ENCODE peak calls at places on chromosome 11, in nine cellular contexts. V is skeletal muscle cell, W is GM23338, Z is mesendoderm, K is iPS DF 6.9, X is HFF-Myc, A is heart left ventricle, I is brain microvascular endothelial cell, F is AG09309. E is an unnamed sample.

GRCh38 chr11:59180168-59180567 is 8.2 kb downstream of the DTX4 start:
- DNase-seq in V (no peak), X (no peak), A (no peak), Z (no peak), K (no peak), F (no peak), W (no peak), I (no peak), E (no peak)

GRCh38 chr11:128867277-128867676 is at the start of gene KCNJ1:
- DNase-seq in F (no peak), K (no peak), I (no peak), Z (no peak), W (no peak), A (no peak), X (no peak), V (no peak), E (no peak)

GRCh38 chr11:58771458-58771855 is 39.7 kb upstream of the GLYAT start:
- DNase-seq in W (no peak), X (no peak), F (no peak), K (no peak), I (no peak), A (no peak), V (no peak), Z (peak; percentile 35), E (no peak)

GRCh38 chr11:72301486-72301885 is 57.5 kb upstream of the PHOX2A start:
- DNase-seq in W (no peak), Z (no peak), I (no peak), V (no peak), K (no peak), A (no peak), F (no peak), X (no peak), E (no peak)

GRCh38 chr11:11382858-11383532 is 29.9 kb upstream of the CSNK2A3 start:
- DNase-seq in W (no peak), F (no peak), K (no peak), V (no peak), X (no peak), Z (no peak), I (no peak), A (no peak), E (no peak)

GRCh38 chr11:110152199-110152598 is 59.0 kb downstream of the ZC3H12C start:
- DNase-seq in W (no peak), I (no peak), K (no peak), F (no peak), X (no peak), V (no peak), A (no peak), Z (no peak), E (no peak)

GRCh38 chr11:61004037-61004641 is 32.7 kb downstream of the CD6 start:
- DNase-seq in F (no peak), W (no peak), A (no peak), X (no peak), K (no peak), Z (no peak), V (peak; percentile 32), I (peak; percentile 32), E (no peak)

GRCh38 chr11:92865352-92865751 is 104.1 kb upstream of the MTNR1B start:
- DNase-seq in F (peak; percentile 11), V (no peak), I (peak; percentile 43), K (no peak), W (no peak), A (no peak), X (no peak), Z (no peak), E (no peak)

GRCh38 chr11:2420502-2421225 is 20.1 kb downstream of the TSSC4 start:
- DNase-seq in A (peak; percentile 71), X (no peak), V (peak; percentile 17), F (no peak), K (peak; percentile 68), W (peak; percentile 94), I (peak; percentile 17), Z (peak; percentile 81), E (peak; percentile 80)

GRCh38 chr11:127059286-127060200 is 59.0 kb upstream of the KIRREL3 start:
- DNase-seq in K (no peak), V (no peak), F (no peak), A (no peak), I (no peak), W (no peak), Z (no peak), X (no peak), E (no peak)

GRCh38 chr11:61009392-61010275 is 38.2 kb downstream of the CD6 start:
- DNase-seq in I (no peak), X (no peak), V (no peak), A (no peak), K (no peak), W (no peak), Z (no peak), F (no peak), E (no peak)

DNA sequence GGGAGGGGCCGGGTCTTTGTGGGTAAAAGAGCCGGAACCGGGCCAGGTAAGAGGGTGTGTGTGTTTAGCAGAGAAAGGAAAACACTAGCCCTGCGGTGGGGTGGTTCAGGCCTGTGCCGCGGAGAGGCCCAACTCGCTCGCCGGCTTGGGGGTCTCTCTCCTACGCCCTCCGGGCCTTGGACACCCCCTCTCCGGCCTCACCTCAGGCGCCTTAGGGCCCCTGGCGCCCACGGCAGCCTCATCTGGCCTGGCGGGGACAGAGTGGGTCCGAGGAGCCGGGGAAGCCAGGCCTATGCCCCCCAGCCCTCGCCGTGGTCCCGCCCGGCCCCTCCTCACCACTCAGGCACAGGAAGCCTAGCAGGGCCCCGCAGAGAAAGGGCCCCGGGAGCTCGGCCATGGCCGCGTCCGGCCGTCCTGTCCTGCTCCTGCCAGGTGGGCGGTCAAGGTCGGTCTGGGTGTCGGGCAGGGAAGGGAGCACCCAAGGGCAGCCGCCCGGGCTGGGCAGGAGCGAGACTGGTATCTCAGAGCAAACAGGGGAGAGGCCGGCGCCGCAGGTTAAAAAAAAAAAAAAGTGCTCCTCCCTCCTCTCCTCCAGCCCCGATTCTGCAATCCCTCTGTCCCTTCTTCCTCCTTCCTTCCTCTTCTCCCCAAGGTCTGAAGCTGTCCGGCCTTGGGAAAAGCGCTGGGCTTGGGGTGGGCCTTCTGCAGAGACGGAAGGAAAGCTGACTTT is at the start of gene VSIG2:
- DNase-seq in Z (no peak), I (no peak), V (no peak), W (no peak), X (no peak), A (no peak), K (no peak), F (no peak), E (no peak)
- H3K4me3 ChIP-seq in Z (no peak within 1 kb of the TSS), I (no peak within 1 kb of the TSS), V (no peak within 1 kb of the TSS), W (peak within 1 kb of the TSS; percentile 58), X (no peak within 1 kb of the TSS), A (no peak within 1 kb of the TSS), K (peak within 1 kb of the TSS; percentile 39), F (no peak within 1 kb of the TSS), E (no peak within 1 kb of the TSS)

GRCh38 chr11:74011360-74012071 is 2.6 kb upstream of the UCP3 start:
- DNase-seq in W (no peak), Z (no peak), V (peak; percentile 39), K (no peak), F (no peak), I (peak; percentile 73), A (no peak), X (no peak), E (no peak)
- H3K4me3 ChIP-seq in W (no peak overlapping the region), Z (no peak overlapping the region), V (no peak overlapping the region), K (no peak overlapping the region), F (no peak overlapping the region), I (no peak overlapping the region), A (no peak overlapping the region), X (no peak overlapping the region), E (no peak overlapping the region)

GRCh38 chr11:68329993-68330699 is 17.8 kb downstream of the LRP5 start:
- DNase-seq in I (peak; percentile 11), X (no peak), W (peak; percentile 39), Z (no peak), A (no peak), K (no peak), V (no peak), F (no peak), E (peak; percentile 81)
- H3K4me3 ChIP-seq in I (no peak overlapping the region), X (no peak overlapping the region), W (peak overlapping the region; percentile 38), Z (no peak overlapping the region), A (no peak overlapping the region), K (no peak overlapping the region), V (no peak overlapping the region), F (no peak overlapping the region), E (peak overlapping the region; percentile 31)

GRCh38 chr11:47861762-47862161 is 13.6 kb upstream of the NUP160 start:
- DNase-seq in V (no peak), F (no peak), Z (no peak), X (no peak), I (peak; percentile 51), K (no peak), W (no peak), A (no peak), E (no peak)
- H3K4me3 ChIP-seq in V (no peak overlapping the region), F (no peak overlapping the region), Z (no peak overlapping the region), X (no peak overlapping the region), I (no peak overlapping the region), K (no peak overlapping the region), W (no peak overlapping the region), A (no peak overlapping the region), E (no peak overlapping the region)

E was measured in BE2C.